ENCODE peak calls at places on chromosome 13, in four cellular contexts. X, Y, G and K are unnamed samples.
A peak's percentile ranks its signal among the peaks of the same experiment; 100 is the strongest.

GRCh38 chr13:46109451-46109850 is 4.6 kb upstream of the CPB2 start:
- DNase-seq in X (no peak), Y (no peak), G (peak; percentile 97), K (no peak)

GRCh38 chr13:73215807-73216206 is 157.0 kb downstream of the KLF5 start:
- DNase-seq in X (no peak), Y (no peak), G (no peak), K (no peak)

GRCh38 chr13:36850790-36851438 is 31.9 kb downstream of the RFXAP start:
- DNase-seq in X (no peak), Y (no peak), G (peak; percentile 23), K (peak; percentile 73)

GRCh38 chr13:23432589-23432988 is 913 bp downstream of the SACS start:
- DNase-seq in X (no peak), Y (no peak), G (no peak), K (no peak)

GRCh38 chr13:23979361-23980159 is 82.3 kb upstream of the C1QTNF9B start:
- DNase-seq in X (peak; percentile 15), Y (no peak), G (peak; percentile 6), K (peak; percentile 79)

GRCh38 chr13:48448963-48449614 is 36.2 kb upstream of the LPAR6 start:
- DNase-seq in X (no peak), Y (no peak), G (no peak), K (no peak)

GRCh38 chr13:98842074-98842473 is 89.6 kb upstream of the SLC15A1 start:
- DNase-seq in X (no peak), Y (no peak), G (peak; percentile 29), K (no peak)

GRCh38 chr13:52851153-52851962 is 2.9 kb upstream of the PCDH8 start:
- DNase-seq in X (no peak), Y (peak; percentile 46), G (peak; percentile 7), K (peak; percentile 89)

GRCh38 chr13:39273953-39274352 is 235.7 kb downstream of the NHLRC3 start:
- DNase-seq in X (no peak), Y (no peak), G (no peak), K (peak; percentile 55)

GRCh38 chr13:49810464-49810824 is 18.0 kb upstream of the KPNA3 start:
- DNase-seq in X (no peak), Y (no peak), G (no peak), K (no peak)

GRCh38 chr13:28718186-28718537 is 608 bp downstream of the SLC46A3 start:
- DNase-seq in X (no peak), Y (no peak), G (no peak), K (no peak)

GRCh38 chr13:74306496-74306895 is 172.3 kb upstream of the KLF12 start:
- DNase-seq in X (no peak), Y (no peak), G (no peak), K (peak; percentile 56)

GRCh38 chr13:49498211-49498610 is 2.5 kb downstream of the PHF11 start:
- DNase-seq in X (no peak), Y (no peak), G (no peak), K (no peak)

GRCh38 chr13:42066542-42066941 is 18.1 kb downstream of the DGKH start:
- DNase-seq in X (no peak), Y (no peak), G (no peak), K (no peak)

GRCh38 chr13:106986033-106986484 is 418.1 kb upstream of the ARGLU1 start:
- DNase-seq in X (no peak), Y (no peak), G (no peak), K (peak; percentile 51)

GRCh38 chr13:24203726-24204295 is 43.3 kb downstream of the SPATA13 start:
- DNase-seq in X (no peak), Y (no peak), G (no peak), K (no peak)

GRCh38 chr13:36918246-36919060 is 1.6 kb downstream of the SMAD9 start:
- DNase-seq in X (no peak), Y (no peak), G (no peak), K (peak; percentile 15)

GRCh38 chr13:100106705-100107104 is 17.8 kb downstream of the PCCA start:
- DNase-seq in X (no peak), Y (no peak), G (no peak), K (no peak)

GRCh38 chr13:20230913-20231838 is 943 bp downstream of the GJB6 start:
- DNase-seq in X (no peak), Y (no peak), G (no peak), K (peak; percentile 48)

GRCh38 chr13:41891119-41891518 is 69.8 kb downstream of the VWA8 start:
- DNase-seq in X (no peak), Y (no peak), G (no peak), K (no peak)

GRCh38 chr13:76656496-76656895 is 229.7 kb downstream of the KCTD12 start:
- DNase-seq in X (no peak), Y (no peak), G (no peak), K (no peak)

GRCh38 chr13:75493156-75493555 is 11.2 kb upstream of the TBC1D4 start:
- DNase-seq in X (no peak), Y (no peak), G (no peak), K (no peak)

GRCh38 chr13:93996471-93996870 is 483.0 kb downstream of the DCT start:
- DNase-seq in X (no peak), Y (no peak), G (no peak), K (no peak)

GRCh38 chr13:108911807-108912206 is 282.4 kb downstream of the MYO16 start:
- DNase-seq in X (no peak), Y (no peak), G (no peak), K (no peak)
- TF ChIP-seq JUNB in X (no peak), Y (no peak), G (no peak), K (no peak)

GRCh38 chr13:30581582-30581981 is 36.1 kb upstream of the USPL1 start:
- DNase-seq in X (no peak), Y (no peak), G (peak; percentile 8), K (peak; percentile 69)
- TF ChIP-seq CTCF in X (no peak), Y (peak; percentile 50), G (peak; percentile 44), K (peak; percentile 71)

GRCh38 chr13:101346161-101346560 is 70.1 kb downstream of the NALCN start:
- DNase-seq in X (no peak), Y (no peak), G (no peak), K (no peak)

GRCh38 chr13:101343128-101343787 is 73.0 kb downstream of the NALCN start:
- DNase-seq in X (no peak), Y (no peak), G (no peak), K (peak; percentile 6)

GRCh38 chr13:101346942-101347728 is 69.2 kb downstream of the NALCN start:
- DNase-seq in X (no peak), Y (no peak), G (no peak), K (no peak)

GRCh38 chr13:101339202-101339601 is 77.1 kb downstream of the NALCN start:
- DNase-seq in X (no peak), Y (no peak), G (no peak), K (no peak)

DNA sequence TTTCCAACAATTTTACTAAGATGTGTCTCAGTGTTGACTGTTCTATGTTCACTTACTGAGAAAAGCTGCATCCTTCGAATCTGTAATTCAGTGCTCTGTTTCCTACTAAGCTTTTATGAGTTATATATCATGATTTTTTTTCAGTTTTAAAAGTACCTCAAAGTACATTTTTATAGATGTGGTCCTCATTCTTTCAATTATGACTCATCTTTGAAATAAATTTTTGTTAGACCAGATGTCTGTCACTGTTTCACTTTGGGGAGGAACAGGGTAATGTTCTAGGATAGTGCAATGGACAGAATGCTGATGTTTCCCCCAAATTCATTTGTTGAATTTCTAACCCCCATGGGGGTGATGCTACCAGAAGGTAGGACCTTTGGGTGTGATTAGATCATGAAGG is 74.8 kb downstream of the NALCN start:
- DNase-seq in X (no peak), Y (no peak), G (no peak), K (no peak)
- TF ChIP-seq JUNB in X (no peak), Y (no peak), G (no peak), K (no peak)

GRCh38 chr13:30156270-30156669 is 151.1 kb downstream of the KATNAL1 start:
- DNase-seq in X (no peak), Y (no peak), G (no peak), K (no peak)

GRCh38 chr13:30156826-30157615 is 150.3 kb downstream of the KATNAL1 start:
- DNase-seq in X (no peak), Y (no peak), G (no peak), K (no peak)

GRCh38 chr13:30154931-30155330 is 152.4 kb downstream of the KATNAL1 start:
- DNase-seq in X (no peak), Y (no peak), G (no peak), K (no peak)

GRCh38 chr13:30153871-30154426 is 153.4 kb downstream of the KATNAL1 start:
- DNase-seq in X (no peak), Y (no peak), G (no peak), K (peak; percentile 55)

DNA sequence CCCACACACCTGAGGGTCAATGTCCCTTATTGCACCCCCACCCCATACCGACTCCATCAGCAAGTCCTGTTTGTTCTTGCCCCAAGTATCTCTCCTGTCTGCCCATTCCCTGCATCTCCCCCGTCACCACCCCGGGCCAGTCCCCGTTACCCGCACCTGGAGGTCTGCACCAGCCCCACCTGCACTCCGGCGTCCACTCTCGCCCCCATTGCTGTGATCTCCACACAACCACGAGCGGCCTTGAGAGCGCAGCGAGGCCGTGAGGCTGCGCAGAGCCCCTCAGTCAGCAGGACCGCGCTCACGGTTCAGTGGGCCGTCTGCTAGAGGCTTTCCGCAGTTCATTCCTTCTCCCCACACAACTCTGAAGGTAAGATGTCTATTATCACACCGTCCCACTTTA is 152.8 kb downstream of the KATNAL1 start:
- DNase-seq in X (no peak), Y (no peak), G (no peak), K (no peak)
- TF ChIP-seq CTCF in X (no peak), Y (no peak), G (no peak), K (no peak)

GRCh38 chr13:109198585-109198984 is 569.2 kb downstream of the MYO16 start:
- DNase-seq in X (no peak), Y (no peak), G (no peak), K (no peak)

GRCh38 chr13:109192306-109192705 is 562.9 kb downstream of the MYO16 start:
- DNase-seq in X (no peak), Y (no peak), G (no peak), K (no peak)

GRCh38 chr13:109200556-109200955 is 571.1 kb downstream of the MYO16 start:
- DNase-seq in X (no peak), Y (no peak), G (no peak), K (no peak)

GRCh38 chr13:109199280-109199679 is 569.9 kb downstream of the MYO16 start:
- DNase-seq in X (no peak), Y (no peak), G (no peak), K (no peak)

GRCh38 chr13:109196896-109197295 is 567.5 kb downstream of the MYO16 start:
- DNase-seq in X (peak; percentile 18), Y (no peak), G (peak; percentile 3), K (peak; percentile 73)
- TF ChIP-seq JUNB in X (no peak), Y (no peak), G (no peak), K (no peak)

DNA sequence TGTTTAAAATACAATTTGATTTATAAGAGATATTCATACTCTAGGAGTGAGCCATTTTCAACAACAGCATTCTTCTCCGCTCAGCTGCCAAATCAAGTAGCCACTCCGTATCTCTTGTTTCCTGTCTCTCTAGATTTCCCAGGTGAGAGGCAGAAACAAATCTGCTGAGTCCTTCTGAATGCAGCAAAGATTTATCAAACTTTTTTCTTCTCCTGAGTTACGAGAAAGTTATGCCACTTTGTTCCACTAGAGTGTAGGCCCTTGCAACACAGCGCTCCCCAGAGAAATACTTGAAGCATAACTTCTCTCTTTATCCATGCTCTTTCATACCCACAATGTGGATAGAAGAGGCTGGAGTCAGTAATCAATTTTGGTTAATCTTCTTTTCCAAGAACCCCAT is 1960.8 kb downstream of the OLFM4 start:
- DNase-seq in X (no peak), Y (no peak), G (no peak), K (peak; percentile 71)
- TF ChIP-seq CTCF in X (no peak), Y (no peak), G (no peak), K (peak; percentile 59)